ENCODE peak calls at places on chromosomes 11 and 22, in six cellular contexts. Y is stimulated activated CD4-positive, alpha-beta T cell treated with anti-CD3 and anti-CD28 coated beads, Interleukin-1b, Interleukin-23, amount 100 ng/mL, for 24 hours; V is astrocyte of the spinal cord; A is amygdala; C is choroid plexus epithelial cell; J is breast epithelium. I is an unnamed sample.

GRCh38 chr11:76623171-76623883 is 47.2 kb downstream of the LRRC32 start:
- DNase-seq in Y (no peak), V (no peak), A (no peak), C (peak; percentile 57), J (no peak), I (peak; percentile 84)

GRCh38 chr11:102761646-102762238 is 18.7 kb downstream of the MMP10 start:
- DNase-seq in Y (no peak), V (peak; percentile 47), A (no peak), C (peak; percentile 59), J (no peak), I (peak; percentile 28)

GRCh38 chr11:110373061-110373702 is 56.6 kb upstream of the FDX1 start:
- DNase-seq in Y (no peak), V (peak; percentile 64), A (no peak), C (peak; percentile 72), J (no peak), I (peak; percentile 69)

GRCh38 chr22:20422965-20423635 is 14.5 kb downstream of the SCARF2 start:
- DNase-seq in Y (no peak), V (no peak), A (peak; percentile 52), C (no peak), J (no peak), I (no peak)

GRCh38 chr11:65489706-65490310 is 9.0 kb upstream of the MALAT1 start:
- DNase-seq in Y (no peak), V (peak; percentile 46), A (no peak), C (no peak), J (no peak), I (no peak)

GRCh38 chr11:6599884-6600390 is 3.5 kb downstream of the RRP8 start:
- DNase-seq in Y (no peak), V (no peak), A (no peak), C (no peak), J (no peak), I (no peak)

GRCh38 chr11:124043420-124043819 is 2.3 kb upstream of the OR10G7 start:
- DNase-seq in Y (no peak), V (no peak), A (no peak), C (no peak), J (no peak), I (no peak)

GRCh38 chr11:103091024-103091423 is 936 bp downstream of the DCUN1D5 start:
- DNase-seq in Y (no peak), V (peak; percentile 23), A (no peak), C (peak; percentile 26), J (no peak), I (peak; percentile 22)

GRCh38 chr22:46293591-46294260 is 2.9 kb upstream of the GTSE1 start:
- DNase-seq in Y (no peak), V (peak; percentile 59), A (no peak), C (peak; percentile 76), J (no peak), I (peak; percentile 53)

GRCh38 chr11:121762820-121763219 is 310.1 kb upstream of the SORL1-AS1 start:
- DNase-seq in Y (no peak), V (peak; percentile 54), A (no peak), C (peak; percentile 75), J (no peak), I (no peak)

GRCh38 chr11:75239551-75240290 is 853 bp upstream of the TPBGL start:
- DNase-seq in Y (no peak), V (no peak), A (no peak), C (no peak), J (no peak), I (no peak)

GRCh38 chr22:19800761-19801244 is 40.2 kb downstream of the TBX1 start:
- DNase-seq in Y (no peak), V (peak; percentile 26), A (no peak), C (peak; percentile 49), J (no peak), I (peak; percentile 39)

GRCh38 chr11:44726278-44727113 is at the start of gene TSPAN18:
- DNase-seq in Y (no peak), V (no peak), A (no peak), C (no peak), J (no peak), I (no peak)

GRCh38 chr11:78354741-78355705 is 62.6 kb downstream of the GAB2 start:
- DNase-seq in Y (no peak), V (peak; percentile 70), A (no peak), C (peak; percentile 52), J (no peak), I (peak; percentile 56)

GRCh38 chr11:134342572-134343340 is 11.0 kb downstream of the GLB1L2 start:
- DNase-seq in Y (no peak), V (no peak), A (no peak), C (no peak), J (no peak), I (no peak)

GRCh38 chr11:112583246-112583893 is 322.7 kb upstream of the PLET1 start:
- DNase-seq in Y (no peak), V (no peak), A (no peak), C (no peak), J (no peak), I (no peak)

GRCh38 chr11:126405906-126406305 is 50.4 kb downstream of the ST3GAL4 start:
- DNase-seq in Y (no peak), V (no peak), A (no peak), C (no peak), J (no peak), I (no peak)